ENCODE peak calls at places on chromosome X, in five cellular contexts. M is dorsolateral prefrontal cortex; F is GM10248; W is central memory CD8-positive, alpha-beta T cell; J is nephron progenitor cell. H is an unnamed sample.

GRCh38 chrX:45070116-45071007 is 130.3 kb downstream of the DIPK2B start:
- DNase-seq in M (no peak), F (peak; percentile 9), W (no peak), J (peak; percentile 4), H (no peak)

GRCh38 chrX:110852180-110852579 is 56.6 kb upstream of the CHRDL1 start:
- DNase-seq in M (no peak), F (peak; percentile 18), W (no peak), J (peak; percentile 36), H (no peak)

GRCh38 chrX:290476-291166 is 9.4 kb downstream of the PLCXD1 start:
- DNase-seq in M (no peak), F (no peak), W (no peak), J (no peak), H (no peak)

GRCh38 chrX:96182366-96182765 is 502.3 kb upstream of the DIAPH2 start:
- DNase-seq in M (no peak), F (no peak), W (no peak), J (peak; percentile 33), H (no peak)

GRCh38 chrX:123432362-123433150 is 248.5 kb downstream of the GRIA3 start:
- DNase-seq in M (no peak), F (no peak), W (no peak), J (no peak), H (no peak)

GRCh38 chrX:31228415-31228832 is 156.6 kb upstream of the FTHL17 start:
- DNase-seq in M (no peak), F (no peak), W (no peak), J (no peak), H (no peak)

GRCh38 chrX:45714864-45715263 is 514.2 kb upstream of the DIPK2B start:
- DNase-seq in M (no peak), F (no peak), W (no peak), J (no peak), H (no peak)

GRCh38 chrX:133956570-133957340 is 28.6 kb downstream of the GPC3 start:
- DNase-seq in M (no peak), F (no peak), W (no peak), J (no peak), H (no peak)

GRCh38 chrX:10548681-10549080 is 71.7 kb downstream of the MID1 start:
- DNase-seq in M (no peak), F (no peak), W (no peak), J (no peak), H (no peak)

GRCh38 chrX:40607381-40607780 is 15.8 kb upstream of the MPC1L start:
- DNase-seq in M (no peak), F (no peak), W (no peak), J (no peak), H (no peak)

GRCh38 chrX:78327370-78328048 is at the start of gene CYSLTR1:
- DNase-seq in M (no peak), F (peak; percentile 8), W (no peak), J (no peak), H (no peak)

GRCh38 chrX:46860536-46860935 is 23.7 kb downstream of the RP2 start:
- DNase-seq in M (no peak), F (no peak), W (no peak), J (no peak), H (no peak)

GRCh38 chrX:16678689-16679088 is 28.7 kb downstream of the S100G start:
- DNase-seq in M (no peak), F (no peak), W (no peak), J (no peak), H (no peak)

GRCh38 chrX:66030505-66031317 is 9.2 kb downstream of the VSIG4 start:
- DNase-seq in M (no peak), F (no peak), W (no peak), J (peak; percentile 10), H (no peak)

GRCh38 chrX:115226929-115227328 is 7.0 kb downstream of the LRCH2 start:
- DNase-seq in M (no peak), F (no peak), W (no peak), J (no peak), H (no peak)

GRCh38 chrX:24260827-24261550 is 52.9 kb downstream of the SUPT20HL2 start:
- DNase-seq in M (no peak), F (no peak), W (no peak), J (no peak), H (no peak)

GRCh38 chrX:132217203-132218073 is 1.8 kb downstream of the RAP2C start:
- DNase-seq in M (peak; percentile 43), F (peak; percentile 71), W (peak; percentile 55), J (peak; percentile 81), H (peak; percentile 67)

GRCh38 chrX:103367502-103367901 is 8.8 kb upstream of the BEX3 start:
- DNase-seq in M (no peak), F (no peak), W (no peak), J (no peak), H (no peak)

GRCh38 chrX:154530286-154530685 is 14.3 kb upstream of the FAM3A start:
- DNase-seq in M (no peak), F (no peak), W (no peak), J (no peak), H (no peak)

GRCh38 chrX:19576742-19577141 is 61.4 kb upstream of the MAP3K15 start:
- DNase-seq in M (no peak), F (no peak), W (no peak), J (no peak), H (no peak)

GRCh38 chrX:123425904-123426303 is 241.8 kb downstream of the GRIA3 start:
- DNase-seq in M (peak; percentile 5), F (no peak), W (no peak), J (no peak), H (no peak)

GRCh38 chrX:40952855-40953254 is 132.4 kb upstream of the USP9X start:
- DNase-seq in M (no peak), F (peak; percentile 13), W (no peak), J (no peak), H (no peak)

GRCh38 chrX:79524642-79525041 is 157.5 kb upstream of the ITM2A start:
- DNase-seq in M (no peak), F (no peak), W (no peak), J (no peak), H (no peak)

GRCh38 chrX:50594788-50595187 is 124.2 kb upstream of the DGKK start:
- DNase-seq in M (no peak), F (no peak), W (no peak), J (no peak), H (no peak)

GRCh38 chrX:13131511-13132137 is 87.2 kb upstream of the FAM9C start:
- DNase-seq in M (no peak), F (no peak), W (no peak), J (no peak), H (no peak)

GRCh38 chrX:105608745-105609144 is 213.6 kb upstream of the NRK start:
- DNase-seq in M (no peak), F (no peak), W (no peak), J (no peak), H (no peak)

GRCh38 chrX:138775501-138775900 is 64.0 kb upstream of the FGF13 start:
- DNase-seq in M (no peak), F (peak; percentile 18), W (no peak), J (no peak), H (no peak)

GRCh38 chrX:154734101-154734781 is 16.6 kb downstream of the GAB3 start:
- DNase-seq in M (no peak), F (no peak), W (no peak), J (no peak), H (no peak)

GRCh38 chrX:56397636-56398035 is 165.5 kb downstream of the KLF8 start:
- DNase-seq in M (no peak), F (no peak), W (no peak), J (no peak), H (no peak)

GRCh38 chrX:21151051-21151450 is 223.2 kb upstream of the CNKSR2 start:
- DNase-seq in M (no peak), F (no peak), W (no peak), J (no peak), H (no peak)

GRCh38 chrX:53085661-53086229 is 3.6 kb downstream of the TSPYL2 start:
- DNase-seq in M (no peak), F (no peak), W (no peak), J (no peak), H (no peak)

H was measured in effector memory CD4-positive, alpha-beta T cell.